ENCODE peak calls at places on chromosomes 4 and X, in nine cellular contexts. H, C, S, J, W, L, X, F and E are unnamed samples.

GRCh38 chrX:3711331-3711917 is 2.0 kb downstream of the PRKX start:
- DNase-seq in X (peak; percentile 76), H (no peak), F (no peak), J (no peak), L (peak; percentile 4), W (no peak), C (peak; percentile 54), S (no peak), E (no peak)

GRCh38 chr4:186981161-186981560 is 257.5 kb upstream of the FAT1 start:
- DNase-seq in L (no peak), S (no peak), F (peak; percentile 36), W (no peak), H (no peak), C (no peak), X (no peak), J (no peak), E (no peak)

GRCh38 chrX:10986616-10987015 is 124.5 kb upstream of the HCCS start:
- DNase-seq in W (no peak), S (no peak), C (no peak), J (no peak), X (no peak), F (no peak), H (no peak), L (no peak), E (no peak)

GRCh38 chrX:41559662-41560061 is 112.5 kb downstream of the NYX start:
- DNase-seq in X (no peak), W (no peak), C (no peak), S (no peak), F (peak; percentile 95), L (no peak), H (no peak), J (no peak), E (no peak)

GRCh38 chrX:15384304-15384703 is at the start of gene VEGFD:
- DNase-seq in S (no peak), W (no peak), X (no peak), H (no peak), F (peak; percentile 86), C (no peak), J (no peak), L (no peak), E (no peak)

GRCh38 chr4:102575369-102576129 is 74.4 kb downstream of the NFKB1 start:
- DNase-seq in F (no peak), S (no peak), J (no peak), C (no peak), H (no peak), L (no peak), X (no peak), W (no peak), E (no peak)

GRCh38 chr4:52102587-52102986 is 51.5 kb downstream of the SPATA18 start:
- DNase-seq in W (no peak), H (no peak), L (no peak), S (no peak), F (peak; percentile 23), C (no peak), J (no peak), X (no peak), E (peak; percentile 69)

GRCh38 chrX:104282326-104282725 is 27.6 kb upstream of the ESX1 start:
- DNase-seq in C (no peak), L (no peak), H (no peak), X (no peak), J (no peak), F (no peak), W (no peak), S (no peak), E (no peak)

GRCh38 chr4:114782842-114783595 is 184.4 kb downstream of the UGT8 start:
- DNase-seq in W (no peak), H (peak; percentile 23), S (no peak), X (no peak), F (no peak), L (no peak), J (no peak), C (no peak), E (no peak)

DNA sequence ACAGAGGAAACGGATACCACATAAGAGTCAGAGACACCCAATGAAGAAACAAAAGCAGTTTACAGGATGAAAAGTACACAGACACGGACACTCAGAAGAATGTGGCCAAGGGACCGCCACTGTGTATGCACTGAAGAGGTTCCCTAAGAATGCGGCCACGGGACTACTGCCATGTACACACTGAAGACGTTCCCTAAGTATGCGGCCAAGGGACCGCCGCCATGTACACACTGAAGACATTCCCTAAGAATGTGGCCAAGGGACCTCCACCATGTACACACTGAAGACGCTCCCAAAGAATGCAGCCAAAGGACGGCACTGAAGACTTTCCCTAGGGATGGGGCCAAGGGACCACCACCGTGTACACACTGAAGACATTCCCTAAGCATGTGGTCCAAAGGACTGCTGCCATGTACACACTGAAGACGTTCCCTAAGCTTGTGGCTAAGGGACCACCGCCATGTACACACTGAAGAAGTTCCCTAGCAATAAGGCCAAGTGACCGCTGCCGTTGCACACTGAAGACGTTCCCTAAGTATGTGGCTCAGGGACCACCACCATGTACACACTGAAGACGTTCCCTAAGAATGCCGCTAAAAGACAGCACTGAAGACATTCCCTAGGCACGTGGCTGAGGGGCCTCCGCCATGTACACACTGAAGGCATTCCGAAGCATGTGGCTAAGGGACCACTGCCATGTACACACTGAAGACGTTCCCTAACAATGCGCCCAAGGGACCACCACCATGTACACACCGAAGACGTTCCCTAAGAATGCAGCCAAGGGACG is 32.2 kb downstream of the DHRSX start:
- DNase-seq in F (no peak), L (no peak), X (no peak), S (no peak), W (no peak), J (no peak), C (no peak), H (no peak), E (no peak)
- H3K4me1 ChIP-seq in F (no peaks in the 10 kb centered on the region), L (no peaks in the 10 kb centered on the region), X (no peaks in the 10 kb centered on the region), S (no peaks in the 10 kb centered on the region), W (peaks cover 31% of the 10 kb centered on the region), J (no peaks in the 10 kb centered on the region), C (no peaks in the 10 kb centered on the region), H (no peaks in the 10 kb centered on the region), E (no peaks in the 10 kb centered on the region)

GRCh38 chr4:63528592-63528991 is 880.7 kb downstream of the TECRL start:
- DNase-seq in W (no peak), L (no peak), F (no peak), S (no peak), J (no peak), X (no peak), H (no peak), C (no peak), E (no peak)
- TF ChIP-seq CTCF in W (peak; percentile 24), L (peak; percentile 40), F (peak; percentile 1), S (peak; percentile 61), J (no peak), X (no peak), H (peak; percentile 31), C (no peak), E (peak; percentile 24)

GRCh38 chrX:147315493-147315892 is 500.9 kb upstream of the CXorf51A start:
- DNase-seq in J (no peak), S (no peak), W (no peak), H (no peak), L (no peak), F (no peak), X (no peak), C (no peak), E (no peak)
- H3K4me1 ChIP-seq in J (no peaks in the 10 kb centered on the region), S (no peaks in the 10 kb centered on the region), W (no peaks in the 10 kb centered on the region), H (no peaks in the 10 kb centered on the region), L (no peaks in the 10 kb centered on the region), F (no peaks in the 10 kb centered on the region), X (no peaks in the 10 kb centered on the region), C (no peaks in the 10 kb centered on the region), E (no peaks in the 10 kb centered on the region)

GRCh38 chrX:80876877-80877276 is 67.2 kb upstream of the BRWD3 start:
- DNase-seq in W (peak; percentile 5), X (no peak), C (no peak), J (no peak), S (no peak), F (peak; percentile 44), H (peak; percentile 11), L (peak; percentile 55), E (peak; percentile 10)
- TF ChIP-seq CTCF in W (peak; percentile 50), X (peak; percentile 16), C (peak; percentile 54), J (peak; percentile 38), S (peak; percentile 72), F (peak; percentile 59), H (peak; percentile 64), L (peak; percentile 77), E (peak; percentile 31)

DNA sequence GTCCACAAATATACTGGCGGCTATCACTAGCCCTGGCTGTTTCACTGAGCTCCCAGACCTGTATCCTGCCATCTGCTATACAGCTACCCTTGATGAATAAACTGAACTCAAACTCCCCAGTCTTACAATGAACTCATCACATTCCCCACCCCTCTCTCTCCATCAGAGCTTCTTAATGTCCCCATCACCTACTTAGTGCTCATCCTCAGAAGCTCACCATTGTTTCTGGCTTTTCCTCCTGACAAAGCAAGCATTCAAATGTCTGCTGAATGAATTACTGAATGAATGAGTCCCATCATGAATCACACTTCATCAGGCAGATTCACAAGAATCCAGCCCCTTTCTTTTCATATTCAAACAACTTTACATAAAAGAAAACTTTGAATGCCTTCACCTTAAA is 5.6 kb upstream of the DGAT2L6 start:
- DNase-seq in W (no peak), J (no peak), F (peak; percentile 21), C (no peak), H (peak; percentile 65), S (no peak), L (no peak), X (no peak), E (no peak)
- H3K4me1 ChIP-seq in W (peaks cover 41% of the 10 kb centered on the region), J (no peaks in the 10 kb centered on the region), F (peaks cover 22% of the 10 kb centered on the region), C (no peaks in the 10 kb centered on the region), H (peaks cover 37% of the 10 kb centered on the region), S (no peaks in the 10 kb centered on the region), L (no peaks in the 10 kb centered on the region), X (no peaks in the 10 kb centered on the region), E (peaks cover 13% of the 10 kb centered on the region)

DNA sequence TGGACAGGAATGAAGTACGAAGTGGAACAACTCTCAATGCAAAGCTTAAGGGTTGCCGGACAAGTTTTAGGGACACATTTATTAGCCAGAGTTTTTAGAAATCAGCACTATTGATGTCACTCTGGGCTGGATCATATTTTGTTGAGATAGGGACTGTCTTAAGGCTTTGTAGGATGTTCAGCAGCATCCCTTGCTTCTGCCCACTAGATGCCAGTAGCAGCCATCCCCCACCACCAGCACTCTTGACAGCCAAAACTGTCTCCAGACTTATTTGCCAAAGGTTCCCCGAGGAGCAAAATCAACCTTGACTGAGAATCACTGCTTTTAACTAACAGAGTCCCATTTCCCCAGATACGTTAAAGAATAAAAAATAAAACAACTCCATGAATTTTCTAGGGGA is 1497.3 kb downstream of the STIM2 start:
- DNase-seq in L (no peak), W (no peak), C (no peak), X (no peak), F (peak; percentile 39), H (peak; percentile 42), S (peak; percentile 63), J (no peak), E (no peak)
- TF ChIP-seq CTCF in L (no peak), W (no peak), C (no peak), X (no peak), F (peak; percentile 40), H (peak; percentile 52), S (peak; percentile 79), J (no peak), E (no peak)

GRCh38 chr4:139557506-139558110 is 1.6 kb upstream of the SETD7 start:
- DNase-seq in S (peak; percentile 78), L (peak; percentile 52), C (no peak), H (peak; percentile 34), J (no peak), X (no peak), W (no peak), F (no peak), E (no peak)
- H3K4me1 ChIP-seq in S (peaks cover 14% of the 10 kb centered on the region), L (peaks cover 62% of the 10 kb centered on the region), C (peaks cover 23% of the 10 kb centered on the region), H (peaks cover 30% of the 10 kb centered on the region), J (peaks cover 13% of the 10 kb centered on the region), X (peaks cover 13% of the 10 kb centered on the region), W (peaks cover 38% of the 10 kb centered on the region), F (peaks cover 5% of the 10 kb centered on the region), E (peaks cover 16% of the 10 kb centered on the region)